ENCODE peak calls at places on chromosomes 11 and 22, in eight cellular contexts. O is endodermal cell, C is stomach, G is mucosa of descending colon, M is adipocyte, Q is fibroblast of lung, Z is mammary epithelial cell, X is lung. A is an unnamed sample.
A peak's percentile ranks its signal among the peaks of the same experiment; 100 is the strongest.

GRCh38 chr22:23086263-23086662 is 15.9 kb downstream of the GNAZ start:
- DNase-seq in O (no peak), Q (no peak), X (no peak), Z (no peak), G (no peak), M (no peak), C (no peak), A (no peak)

GRCh38 chr11:17611049-17611448 is 64.0 kb downstream of the OTOG start:
- DNase-seq in X (no peak), M (no peak), C (no peak), G (no peak), O (no peak), Z (no peak), Q (no peak), A (no peak)

GRCh38 chr22:38038426-38038825 is 18.8 kb upstream of the PICK1 start:
- DNase-seq in C (no peak), X (no peak), Z (no peak), M (no peak), G (no peak), Q (no peak), O (no peak), A (no peak)

GRCh38 chr22:44181033-44181911 is 547 bp downstream of the PARVG start:
- DNase-seq in M (no peak), O (no peak), G (peak; percentile 78), C (peak; percentile 43), X (no peak), Q (no peak), Z (no peak), A (no peak)

GRCh38 chr11:2186669-2187266 is 15.2 kb upstream of the TH start:
- DNase-seq in M (peak; percentile 40), C (peak; percentile 62), G (no peak), X (no peak), O (peak; percentile 82), Q (no peak), Z (no peak), A (peak; percentile 67)

GRCh38 chr22:39620924-39621690 is 50.6 kb downstream of the CACNA1I start:
- DNase-seq in Z (no peak), X (no peak), C (no peak), O (no peak), G (no peak), Q (no peak), M (no peak), A (no peak)

GRCh38 chr11:75165721-75166120 is 14.8 kb downstream of the SLCO2B1 start:
- DNase-seq in O (no peak), M (no peak), Z (no peak), G (no peak), Q (no peak), C (no peak), X (no peak), A (no peak)

GRCh38 chr11:49432242-49432848 is 223.9 kb upstream of the FOLH1 start:
- DNase-seq in X (no peak), O (no peak), Q (no peak), Z (no peak), C (no peak), G (no peak), M (no peak), A (no peak)

GRCh38 chr11:46616551-46617450 is at the start of gene HARBI1:
- DNase-seq in G (peak; percentile 94), O (peak; percentile 96), C (peak; percentile 93), X (peak; percentile 91), M (peak; percentile 95), Z (peak; percentile 90), Q (peak; percentile 89), A (peak; percentile 86)

GRCh38 chr22:20783300-20783673 is 9.4 kb downstream of the SERPIND1 start:
- DNase-seq in O (no peak), M (no peak), Z (no peak), Q (no peak), X (no peak), C (no peak), G (no peak), A (no peak)

GRCh38 chr11:73584831-73585230 is 13.1 kb downstream of the FAM168A start:
- DNase-seq in O (no peak), Z (no peak), G (no peak), Q (no peak), X (no peak), M (no peak), C (no peak), A (no peak)

GRCh38 chr11:35619030-35619753 is 932 bp downstream of the FJX1 start:
- DNase-seq in Q (peak; percentile 46), X (no peak), G (peak; percentile 46), O (peak; percentile 84), M (peak; percentile 64), Z (peak; percentile 71), C (no peak), A (peak; percentile 46)

GRCh38 chr11:47204633-47204989 is 10.2 kb upstream of the DDB2 start:
- DNase-seq in Q (peak; percentile 72), M (peak; percentile 75), G (no peak), X (no peak), Z (peak; percentile 74), C (no peak), O (peak; percentile 59), A (no peak)

GRCh38 chr11:117449111-117449693 is 121.5 kb downstream of the CEP164 start:
- DNase-seq in Z (no peak), M (no peak), C (no peak), Q (no peak), G (no peak), X (no peak), O (peak; percentile 35), A (no peak)

GRCh38 chr11:5226732-5227327 is at the start of gene HBB:
- DNase-seq in Q (no peak), X (no peak), G (no peak), M (no peak), Z (no peak), C (no peak), O (no peak), A (no peak)

GRCh38 chr11:59901306-59901705 is 22.7 kb downstream of the OOSP3 start:
- DNase-seq in O (no peak), M (peak; percentile 2), Z (peak; percentile 85), X (no peak), G (no peak), C (no peak), Q (no peak), A (no peak)

GRCh38 chr11:12085371-12086251 is 24.8 kb upstream of the MICAL2 start:
- DNase-seq in Q (no peak), G (no peak), M (peak; percentile 28), Z (no peak), O (no peak), C (no peak), X (no peak), A (no peak)

GRCh38 chr11:22510741-22511140 is 114.9 kb downstream of the FANCF start:
- DNase-seq in Z (peak; percentile 91), O (no peak), Q (peak; percentile 38), G (no peak), M (peak; percentile 87), C (no peak), X (no peak), A (no peak)

GRCh38 chr11:11605821-11606450 is 15.9 kb downstream of the GALNT18 start:
- DNase-seq in M (no peak), O (no peak), G (no peak), C (no peak), Z (no peak), Q (no peak), X (peak; percentile 26), A (no peak)

DNA sequence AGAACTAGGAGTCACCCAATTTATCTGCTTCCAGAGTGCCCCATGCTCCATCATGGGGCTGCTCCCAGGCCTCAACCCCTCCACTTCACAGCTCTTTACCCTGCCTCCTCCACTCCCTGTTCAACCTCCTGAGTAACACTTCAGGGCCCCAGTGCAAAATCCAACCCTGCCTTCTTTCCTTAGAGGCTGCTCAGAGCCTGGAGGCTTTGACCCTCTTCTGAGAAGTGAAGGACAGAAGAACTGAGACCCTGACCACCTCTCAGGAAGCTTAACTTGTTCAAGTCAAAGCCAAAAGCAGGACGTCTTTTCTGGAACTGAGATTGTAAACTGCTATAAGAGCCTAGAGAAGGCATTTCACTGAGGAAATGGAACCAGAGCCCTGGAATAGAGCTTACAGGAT is 15.5 kb downstream of the EIF3F start:
- DNase-seq in Z (no peak), G (no peak), X (no peak), Q (no peak), C (no peak), M (no peak), O (peak; percentile 32), A (no peak)
- H3K4me3 ChIP-seq in Z (no peak overlapping the region), G (no peak overlapping the region), X (no peak overlapping the region), Q (no peak overlapping the region), C (no peak overlapping the region), M (no peak overlapping the region), O (no peak overlapping the region), A (no peak overlapping the region)

DNA sequence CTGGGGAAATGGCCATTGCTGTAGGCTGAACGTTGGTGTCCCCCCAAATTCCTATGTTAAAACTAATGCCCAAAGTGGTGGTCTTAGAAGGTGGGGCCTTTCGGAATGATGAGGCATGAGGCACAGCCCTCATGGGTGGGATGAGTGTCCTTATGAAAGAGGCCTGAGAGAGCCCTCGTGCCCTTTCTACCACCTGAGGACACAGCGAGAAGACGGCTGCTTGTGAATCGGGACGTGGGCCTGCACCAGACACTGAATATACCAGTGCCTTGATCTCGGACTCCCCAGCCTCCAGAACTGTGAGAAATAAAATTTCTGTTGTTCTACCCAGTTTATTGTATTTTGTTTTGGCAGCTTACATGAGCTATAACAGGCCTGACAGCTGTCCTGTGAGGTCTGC is 162.9 kb upstream of the B3GAT1 start:
- DNase-seq in M (no peak), X (peak; percentile 20), Q (no peak), C (no peak), G (no peak), O (peak; percentile 29), Z (no peak), A (no peak)
- H3K9me3 ChIP-seq in M (no peaks in the 10 kb centered on the region), X (no peaks in the 10 kb centered on the region), Q (no peaks in the 10 kb centered on the region), C (no peaks in the 10 kb centered on the region), G (no peaks in the 10 kb centered on the region), O (no peaks in the 10 kb centered on the region), Z (peaks cover 17% of the 10 kb centered on the region), A (no peaks in the 10 kb centered on the region)

GRCh38 chr11:119403021-119403420 is 20.0 kb downstream of the THY1 start:
- DNase-seq in X (no peak), M (peak; percentile 46), G (no peak), O (no peak), Q (peak; percentile 23), C (no peak), Z (no peak), A (no peak)

GRCh38 chr11:119405986-119406385 is 17.0 kb downstream of the THY1 start:
- DNase-seq in M (no peak), Z (no peak), X (no peak), C (no peak), G (no peak), Q (no peak), O (no peak), A (no peak)

GRCh38 chr11:119402470-119402869 is 20.5 kb downstream of the THY1 start:
- DNase-seq in Q (no peak), C (no peak), G (no peak), Z (no peak), O (no peak), M (no peak), X (no peak), A (no peak)

GRCh38 chr11:119400860-119401259 is 19.4 kb upstream of the USP2 start:
- DNase-seq in C (no peak), G (no peak), M (no peak), X (no peak), Z (no peak), O (no peak), Q (no peak), A (no peak)

GRCh38 chr11:119404872-119405271 is 18.1 kb downstream of the THY1 start:
- DNase-seq in O (no peak), M (peak; percentile 31), X (no peak), Q (no peak), C (no peak), G (no peak), Z (no peak), A (no peak)
- H3K36me3 ChIP-seq in O (no peaks in the 10 kb centered on the region), M (no peaks in the 10 kb centered on the region), X (no peaks in the 10 kb centered on the region), Q (no peaks in the 10 kb centered on the region), C (no peaks in the 10 kb centered on the region), G (no peaks in the 10 kb centered on the region), Z (no peaks in the 10 kb centered on the region), A (peaks cover 4% of the 10 kb centered on the region)

GRCh38 chr11:64786308-64786707 is 8.0 kb upstream of the SF1 start:
- DNase-seq in C (no peak), M (no peak), Z (no peak), Q (no peak), O (no peak), G (peak; percentile 35), X (no peak), A (no peak)
- H3K4me3 ChIP-seq in C (no peak overlapping the region), M (no peak overlapping the region), Z (no peak overlapping the region), Q (no peak overlapping the region), O (no peak overlapping the region), G (no peak overlapping the region), X (no peak overlapping the region), A (no peak overlapping the region)